ENCODE peak calls at places on chromosomes 4 and X, in eight cellular contexts. One of them, this sample, is unnamed.

GRCh38 chrX:153465691-153466380 is 4.5 kb downstream of the HAUS7 start:
- DNase-seq in tibial artery: no peak
- DNase-seq in cardiac muscle cell: no peak
- DNase-seq in Panc1: no peak
- DNase-seq in brain microvascular endothelial cell: no peak
- DNase-seq in OCI-LY7: no peak
- DNase-seq in endodermal cell: no peak
- DNase-seq in psoas muscle: no peak
- DNase-seq in this sample: no peak

GRCh38 chr4:136893638-136894037 is 638.7 kb downstream of the PCDH18 start:
- DNase-seq in brain microvascular endothelial cell: no peak
- DNase-seq in Panc1: no peak
- DNase-seq in cardiac muscle cell: peak; percentile 44
- DNase-seq in endodermal cell: no peak
- DNase-seq in psoas muscle: no peak
- DNase-seq in OCI-LY7: no peak
- DNase-seq in tibial artery: no peak
- DNase-seq in this sample: no peak

GRCh38 chr4:4461850-4462249 is 74.9 kb downstream of the NSG1 start:
- DNase-seq in cardiac muscle cell: no peak
- DNase-seq in psoas muscle: no peak
- DNase-seq in tibial artery: no peak
- DNase-seq in OCI-LY7: no peak
- DNase-seq in brain microvascular endothelial cell: no peak
- DNase-seq in Panc1: no peak
- DNase-seq in endodermal cell: no peak
- DNase-seq in this sample: no peak

GRCh38 chrX:134369576-134369975 is 90.4 kb upstream of the HPRT1 start:
- DNase-seq in cardiac muscle cell: no peak
- DNase-seq in brain microvascular endothelial cell: no peak
- DNase-seq in Panc1: no peak
- DNase-seq in tibial artery: no peak
- DNase-seq in OCI-LY7: peak; percentile 47
- DNase-seq in psoas muscle: no peak
- DNase-seq in endodermal cell: no peak
- DNase-seq in this sample: no peak

GRCh38 chr4:121208571-121208970 is 44.5 kb upstream of the TNIP3 start:
- DNase-seq in Panc1: no peak
- DNase-seq in cardiac muscle cell: no peak
- DNase-seq in brain microvascular endothelial cell: no peak
- DNase-seq in OCI-LY7: no peak
- DNase-seq in tibial artery: no peak
- DNase-seq in endodermal cell: no peak
- DNase-seq in psoas muscle: no peak
- DNase-seq in this sample: no peak

GRCh38 chr4:80276922-80277321 is 10.5 kb downstream of the FGF5 start:
- DNase-seq in endodermal cell: no peak
- DNase-seq in Panc1: no peak
- DNase-seq in tibial artery: no peak
- DNase-seq in OCI-LY7: no peak
- DNase-seq in psoas muscle: no peak
- DNase-seq in cardiac muscle cell: no peak
- DNase-seq in brain microvascular endothelial cell: no peak
- DNase-seq in this sample: no peak

GRCh38 chr4:52712991-52713275 is 38.3 kb downstream of the ERVMER34-1 start:
- DNase-seq in OCI-LY7: no peak
- DNase-seq in brain microvascular endothelial cell: no peak
- DNase-seq in endodermal cell: no peak
- DNase-seq in Panc1: no peak
- DNase-seq in psoas muscle: no peak
- DNase-seq in cardiac muscle cell: no peak
- DNase-seq in tibial artery: no peak
- DNase-seq in this sample: no peak

GRCh38 chr4:38529189-38530115 is 134.5 kb upstream of the KLF3 start:
- DNase-seq in psoas muscle: no peak
- DNase-seq in cardiac muscle cell: no peak
- DNase-seq in endodermal cell: peak; percentile 49
- DNase-seq in OCI-LY7: peak; percentile 61
- DNase-seq in brain microvascular endothelial cell: no peak
- DNase-seq in Panc1: no peak
- DNase-seq in tibial artery: no peak
- DNase-seq in this sample: no peak

GRCh38 chr4:152443859-152444258 is 92.0 kb downstream of the FBXW7 start:
- DNase-seq in brain microvascular endothelial cell: no peak
- DNase-seq in endodermal cell: no peak
- DNase-seq in OCI-LY7: no peak
- DNase-seq in psoas muscle: no peak
- DNase-seq in Panc1: no peak
- DNase-seq in tibial artery: no peak
- DNase-seq in cardiac muscle cell: no peak
- DNase-seq in this sample: no peak

GRCh38 chr4:143363332-143363731 is 26.7 kb downstream of the GAB1 start:
- DNase-seq in tibial artery: no peak
- DNase-seq in psoas muscle: no peak
- DNase-seq in brain microvascular endothelial cell: no peak
- DNase-seq in endodermal cell: no peak
- DNase-seq in Panc1: no peak
- DNase-seq in cardiac muscle cell: no peak
- DNase-seq in OCI-LY7: no peak
- DNase-seq in this sample: no peak

GRCh38 chr4:1196421-1197183 is 24.2 kb upstream of the SPON2 start:
- DNase-seq in cardiac muscle cell: no peak
- DNase-seq in tibial artery: no peak
- DNase-seq in Panc1: no peak
- DNase-seq in endodermal cell: peak; percentile 40
- DNase-seq in psoas muscle: no peak
- DNase-seq in brain microvascular endothelial cell: no peak
- DNase-seq in OCI-LY7: no peak
- DNase-seq in this sample: no peak

GRCh38 chrX:71177327-71177726 is 32.7 kb downstream of the NLGN3 start:
- DNase-seq in OCI-LY7: no peak
- DNase-seq in psoas muscle: no peak
- DNase-seq in Panc1: no peak
- DNase-seq in brain microvascular endothelial cell: no peak
- DNase-seq in cardiac muscle cell: no peak
- DNase-seq in endodermal cell: no peak
- DNase-seq in tibial artery: no peak
- DNase-seq in this sample: no peak

GRCh38 chrX:130012683-130013082 is 30.2 kb downstream of the BCORL1 start:
- DNase-seq in OCI-LY7: no peak
- DNase-seq in cardiac muscle cell: no peak
- DNase-seq in endodermal cell: no peak
- DNase-seq in brain microvascular endothelial cell: no peak
- DNase-seq in Panc1: no peak
- DNase-seq in tibial artery: no peak
- DNase-seq in psoas muscle: no peak
- DNase-seq in this sample: no peak

GRCh38 chr4:40681600-40682297 is 52.1 kb upstream of the RBM47 start:
- DNase-seq in Panc1: no peak
- DNase-seq in brain microvascular endothelial cell: no peak
- DNase-seq in psoas muscle: no peak
- DNase-seq in OCI-LY7: no peak
- DNase-seq in endodermal cell: peak; percentile 62
- DNase-seq in cardiac muscle cell: no peak
- DNase-seq in tibial artery: no peak
- DNase-seq in this sample: no peak

GRCh38 chr4:65777270-65777669 is 107.0 kb upstream of the EPHA5 start:
- DNase-seq in tibial artery: no peak
- DNase-seq in brain microvascular endothelial cell: no peak
- DNase-seq in Panc1: no peak
- DNase-seq in OCI-LY7: no peak
- DNase-seq in psoas muscle: no peak
- DNase-seq in endodermal cell: no peak
- DNase-seq in cardiac muscle cell: no peak
- DNase-seq in this sample: no peak

GRCh38 chr4:80374180-80374579 is 38.6 kb downstream of the CFAP299 start:
- DNase-seq in endodermal cell: no peak
- DNase-seq in OCI-LY7: no peak
- DNase-seq in tibial artery: no peak
- DNase-seq in psoas muscle: no peak
- DNase-seq in cardiac muscle cell: no peak
- DNase-seq in Panc1: no peak
- DNase-seq in brain microvascular endothelial cell: no peak
- DNase-seq in this sample: no peak

GRCh38 chr4:123767801-123768200 is 371.2 kb downstream of the SPRY1 start:
- DNase-seq in endodermal cell: no peak
- DNase-seq in OCI-LY7: no peak
- DNase-seq in psoas muscle: no peak
- DNase-seq in Panc1: no peak
- DNase-seq in tibial artery: no peak
- DNase-seq in brain microvascular endothelial cell: no peak
- DNase-seq in cardiac muscle cell: no peak
- DNase-seq in this sample: no peak

DNA sequence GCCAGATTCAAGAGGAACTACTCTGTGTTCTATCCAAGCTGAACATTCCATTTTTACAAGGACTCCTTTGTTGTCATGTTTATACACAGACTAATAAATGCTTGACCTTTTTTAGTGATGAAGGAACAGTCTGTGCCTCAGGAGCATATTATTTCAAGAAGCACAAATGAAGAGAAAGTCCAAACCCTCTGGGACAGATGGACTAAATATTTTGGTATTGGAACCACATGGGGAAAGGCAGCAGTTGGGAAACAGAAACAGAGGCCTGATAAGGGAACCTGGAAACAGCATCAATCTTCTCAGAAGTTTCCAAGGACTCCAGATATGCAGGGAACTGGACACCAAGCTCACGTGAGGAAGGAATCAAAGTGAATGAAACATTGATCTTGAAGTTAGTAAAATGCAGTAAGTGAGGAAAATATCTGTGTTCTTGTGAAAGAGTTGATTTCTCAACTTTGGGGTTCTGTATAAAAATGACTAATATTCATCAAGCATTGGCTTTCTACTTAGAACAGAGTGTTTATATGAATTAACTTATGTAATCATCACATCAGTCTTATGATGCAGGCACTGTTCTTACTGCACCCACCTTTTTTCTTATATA is 149.0 kb upstream of the JADE1 start:
- DNase-seq in endodermal cell: no peak
- DNase-seq in tibial artery: peak; percentile 63
- DNase-seq in psoas muscle: no peak
- DNase-seq in cardiac muscle cell: peak; percentile 90
- DNase-seq in Panc1: no peak
- DNase-seq in OCI-LY7: no peak
- DNase-seq in brain microvascular endothelial cell: no peak
- DNase-seq in this sample: peak; percentile 49
- H3K27ac ChIP-seq in endodermal cell: no peak overlapping the region
- H3K27ac ChIP-seq in tibial artery: peak overlapping the region; percentile 79
- H3K27ac ChIP-seq in psoas muscle: no peak overlapping the region
- H3K27ac ChIP-seq in cardiac muscle cell: no peak overlapping the region
- H3K27ac ChIP-seq in Panc1: no peak overlapping the region
- H3K27ac ChIP-seq in OCI-LY7: no peak overlapping the region
- H3K27ac ChIP-seq in brain microvascular endothelial cell: no peak overlapping the region
- H3K27ac ChIP-seq in this sample: no peak overlapping the region

GRCh38 chr4:127124919-127125318 is 507.8 kb upstream of the INTU start:
- DNase-seq in tibial artery: no peak
- DNase-seq in cardiac muscle cell: peak; percentile 22
- DNase-seq in psoas muscle: no peak
- DNase-seq in brain microvascular endothelial cell: no peak
- DNase-seq in endodermal cell: no peak
- DNase-seq in Panc1: no peak
- DNase-seq in OCI-LY7: no peak
- DNase-seq in this sample: no peak
- TF ChIP-seq CTCF in tibial artery: no peak
- TF ChIP-seq CTCF in cardiac muscle cell: no peak
- TF ChIP-seq CTCF in psoas muscle: no peak
- TF ChIP-seq CTCF in brain microvascular endothelial cell: peak; percentile 41
- TF ChIP-seq CTCF in endodermal cell: peak; percentile 51
- TF ChIP-seq CTCF in Panc1: no peak
- TF ChIP-seq CTCF in OCI-LY7: no peak
- TF ChIP-seq CTCF in this sample: peak; percentile 43

DNA sequence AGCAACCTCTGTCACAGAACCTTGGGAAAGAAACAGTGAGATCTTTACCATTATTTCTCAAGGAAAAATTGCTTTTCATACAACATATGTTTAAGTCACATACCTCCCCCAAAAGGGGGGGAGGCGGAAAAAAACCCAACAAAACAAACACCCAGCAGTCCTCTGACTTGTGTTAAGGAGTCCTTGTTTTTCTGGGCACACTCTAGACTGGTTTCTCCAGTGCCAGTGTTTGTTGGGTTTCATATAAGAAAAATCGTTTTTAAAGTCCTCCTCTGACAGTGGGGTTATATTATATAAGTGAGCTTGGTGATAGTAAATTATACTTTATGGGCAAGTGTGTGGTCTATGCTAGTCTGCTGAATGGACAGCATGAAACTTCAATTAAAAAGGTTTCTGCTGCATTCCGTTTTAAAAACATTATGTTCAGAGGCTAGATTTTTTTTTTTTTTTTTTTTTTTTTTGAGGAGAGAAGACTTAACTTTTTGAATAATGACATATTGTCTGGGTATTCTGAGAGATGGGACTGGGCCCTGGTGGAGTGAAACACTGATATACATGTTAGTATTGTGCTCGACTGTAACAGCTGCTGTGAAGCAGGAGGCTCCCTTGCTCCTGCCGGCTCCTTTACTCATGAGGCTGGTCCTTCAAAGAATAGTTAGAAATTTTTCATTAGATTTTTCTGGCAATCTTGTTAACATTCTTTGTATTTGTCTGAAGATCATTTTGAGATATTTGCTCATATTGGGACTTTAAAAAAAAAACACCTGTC is 73.1 kb downstream of the TMEM131L start:
- DNase-seq in psoas muscle: no peak
- DNase-seq in tibial artery: no peak
- DNase-seq in OCI-LY7: no peak
- DNase-seq in brain microvascular endothelial cell: no peak
- DNase-seq in Panc1: no peak
- DNase-seq in cardiac muscle cell: no peak
- DNase-seq in endodermal cell: no peak
- DNase-seq in this sample: no peak
- H3K27ac ChIP-seq in psoas muscle: peak overlapping the region; percentile 95
- H3K27ac ChIP-seq in tibial artery: peak overlapping the region; percentile 80
- H3K27ac ChIP-seq in OCI-LY7: no peak overlapping the region
- H3K27ac ChIP-seq in brain microvascular endothelial cell: no peak overlapping the region
- H3K27ac ChIP-seq in Panc1: no peak overlapping the region
- H3K27ac ChIP-seq in cardiac muscle cell: no peak overlapping the region
- H3K27ac ChIP-seq in endodermal cell: peak overlapping the region; percentile 82
- H3K27ac ChIP-seq in this sample: no peak overlapping the region

GRCh38 chr4:90799895-90800294 is 672.7 kb downstream of the CCSER1 start:
- DNase-seq in endodermal cell: no peak
- DNase-seq in cardiac muscle cell: no peak
- DNase-seq in Panc1: no peak
- DNase-seq in psoas muscle: no peak
- DNase-seq in tibial artery: no peak
- DNase-seq in OCI-LY7: no peak
- DNase-seq in brain microvascular endothelial cell: no peak
- DNase-seq in this sample: no peak
- TF ChIP-seq CTCF in endodermal cell: peak; percentile 18
- TF ChIP-seq CTCF in cardiac muscle cell: no peak
- TF ChIP-seq CTCF in Panc1: no peak
- TF ChIP-seq CTCF in psoas muscle: no peak
- TF ChIP-seq CTCF in tibial artery: no peak
- TF ChIP-seq CTCF in OCI-LY7: no peak
- TF ChIP-seq CTCF in brain microvascular endothelial cell: no peak
- TF ChIP-seq CTCF in this sample: no peak

This sample was measured in AG04450.